ENCODE peak calls at places on chromosomes 11 and 22, in eight cellular contexts. One of them, this sample, is unnamed.

GRCh38 chr22:46964773-46965550 is 202.5 kb downstream of the TBC1D22A start:
- DNase-seq in SW480: no peak
- DNase-seq in left cardiac atrium: no peak
- DNase-seq in brain microvascular endothelial cell: no peak
- DNase-seq in effector memory CD4-positive, alpha-beta T cell: no peak
- DNase-seq in HuH-7.5: no peak
- DNase-seq in cardiac fibroblast: no peak
- DNase-seq in activated naive CD4-positive, alpha-beta T cell: no peak
- DNase-seq in this sample: no peak

GRCh38 chr11:64248578-64248977 is 1.8 kb upstream of the PPP1R14B start:
- DNase-seq in SW480: no peak
- DNase-seq in left cardiac atrium: no peak
- DNase-seq in brain microvascular endothelial cell: no peak
- DNase-seq in effector memory CD4-positive, alpha-beta T cell: no peak
- DNase-seq in HuH-7.5: no peak
- DNase-seq in cardiac fibroblast: no peak
- DNase-seq in activated naive CD4-positive, alpha-beta T cell: no peak
- DNase-seq in this sample: no peak

GRCh38 chr11:17612221-17613188 is 65.4 kb downstream of the OTOG start:
- DNase-seq in SW480: no peak
- DNase-seq in left cardiac atrium: no peak
- DNase-seq in brain microvascular endothelial cell: no peak
- DNase-seq in effector memory CD4-positive, alpha-beta T cell: no peak
- DNase-seq in HuH-7.5: no peak
- DNase-seq in cardiac fibroblast: no peak
- DNase-seq in activated naive CD4-positive, alpha-beta T cell: no peak
- DNase-seq in this sample: no peak

GRCh38 chr11:118610773-118611432 is 3.5 kb downstream of the PHLDB1 start:
- DNase-seq in SW480: no peak
- DNase-seq in left cardiac atrium: peak
- DNase-seq in brain microvascular endothelial cell: peak
- DNase-seq in effector memory CD4-positive, alpha-beta T cell: peak
- DNase-seq in HuH-7.5: peak
- DNase-seq in cardiac fibroblast: peak
- DNase-seq in activated naive CD4-positive, alpha-beta T cell: peak
- DNase-seq in this sample: no peak

GRCh38 chr11:63560506-63561179 is 2.5 kb downstream of the PLAAT2 start:
- DNase-seq in SW480: peak
- DNase-seq in left cardiac atrium: no peak
- DNase-seq in brain microvascular endothelial cell: no peak
- DNase-seq in effector memory CD4-positive, alpha-beta T cell: no peak
- DNase-seq in HuH-7.5: no peak
- DNase-seq in cardiac fibroblast: no peak
- DNase-seq in activated naive CD4-positive, alpha-beta T cell: no peak
- DNase-seq in this sample: no peak

GRCh38 chr11:17002543-17002942 is 11.7 kb downstream of the PLEKHA7 start:
- DNase-seq in SW480: no peak
- DNase-seq in left cardiac atrium: no peak
- DNase-seq in brain microvascular endothelial cell: no peak
- DNase-seq in effector memory CD4-positive, alpha-beta T cell: no peak
- DNase-seq in HuH-7.5: no peak
- DNase-seq in cardiac fibroblast: no peak
- DNase-seq in activated naive CD4-positive, alpha-beta T cell: no peak
- DNase-seq in this sample: no peak

GRCh38 chr22:40661661-40662060 is 17.6 kb upstream of the MCHR1 start:
- DNase-seq in SW480: no peak
- DNase-seq in left cardiac atrium: no peak
- DNase-seq in brain microvascular endothelial cell: no peak
- DNase-seq in effector memory CD4-positive, alpha-beta T cell: no peak
- DNase-seq in HuH-7.5: no peak
- DNase-seq in cardiac fibroblast: no peak
- DNase-seq in activated naive CD4-positive, alpha-beta T cell: no peak
- DNase-seq in this sample: no peak

GRCh38 chr22:25815561-25815960 is 73.6 kb downstream of the MYO18B start:
- DNase-seq in SW480: no peak
- DNase-seq in left cardiac atrium: no peak
- DNase-seq in brain microvascular endothelial cell: no peak
- DNase-seq in effector memory CD4-positive, alpha-beta T cell: no peak
- DNase-seq in HuH-7.5: no peak
- DNase-seq in cardiac fibroblast: no peak
- DNase-seq in activated naive CD4-positive, alpha-beta T cell: no peak
- DNase-seq in this sample: no peak

GRCh38 chr22:45192701-45193187 is 29.0 kb downstream of the NUP50 start:
- DNase-seq in SW480: no peak
- DNase-seq in left cardiac atrium: no peak
- DNase-seq in brain microvascular endothelial cell: no peak
- DNase-seq in effector memory CD4-positive, alpha-beta T cell: no peak
- DNase-seq in HuH-7.5: no peak
- DNase-seq in cardiac fibroblast: no peak
- DNase-seq in activated naive CD4-positive, alpha-beta T cell: no peak
- DNase-seq in this sample: peak

GRCh38 chr11:2944953-2945756 is 15.9 kb upstream of the PHLDA2 start:
- DNase-seq in SW480: peak
- DNase-seq in left cardiac atrium: peak
- DNase-seq in brain microvascular endothelial cell: peak
- DNase-seq in effector memory CD4-positive, alpha-beta T cell: no peak
- DNase-seq in HuH-7.5: no peak
- DNase-seq in cardiac fibroblast: peak
- DNase-seq in activated naive CD4-positive, alpha-beta T cell: no peak
- DNase-seq in this sample: peak

GRCh38 chr11:123110397-123110796 is 48.5 kb upstream of the HSPA8 start:
- DNase-seq in SW480: no peak
- DNase-seq in left cardiac atrium: no peak
- DNase-seq in brain microvascular endothelial cell: no peak
- DNase-seq in effector memory CD4-positive, alpha-beta T cell: no peak
- DNase-seq in HuH-7.5: no peak
- DNase-seq in cardiac fibroblast: no peak
- DNase-seq in activated naive CD4-positive, alpha-beta T cell: no peak
- DNase-seq in this sample: no peak

GRCh38 chr22:29343313-29343805 is 27.9 kb upstream of the RASL10A start:
- DNase-seq in SW480: no peak
- DNase-seq in left cardiac atrium: peak
- DNase-seq in brain microvascular endothelial cell: no peak
- DNase-seq in effector memory CD4-positive, alpha-beta T cell: no peak
- DNase-seq in HuH-7.5: no peak
- DNase-seq in cardiac fibroblast: peak
- DNase-seq in activated naive CD4-positive, alpha-beta T cell: no peak
- DNase-seq in this sample: no peak

GRCh38 chr11:128981254-128981653 is 38.6 kb upstream of the TP53AIP1 start:
- DNase-seq in SW480: no peak
- DNase-seq in left cardiac atrium: no peak
- DNase-seq in brain microvascular endothelial cell: no peak
- DNase-seq in effector memory CD4-positive, alpha-beta T cell: no peak
- DNase-seq in HuH-7.5: no peak
- DNase-seq in cardiac fibroblast: no peak
- DNase-seq in activated naive CD4-positive, alpha-beta T cell: no peak
- DNase-seq in this sample: no peak

GRCh38 chr11:86553322-86553721 is 119.1 kb downstream of the ME3 start:
- DNase-seq in SW480: no peak
- DNase-seq in left cardiac atrium: no peak
- DNase-seq in brain microvascular endothelial cell: no peak
- DNase-seq in effector memory CD4-positive, alpha-beta T cell: no peak
- DNase-seq in HuH-7.5: no peak
- DNase-seq in cardiac fibroblast: no peak
- DNase-seq in activated naive CD4-positive, alpha-beta T cell: no peak
- DNase-seq in this sample: no peak

GRCh38 chr11:121839821-121840220 is 276.2 kb downstream of the BLID start:
- DNase-seq in SW480: no peak
- DNase-seq in left cardiac atrium: no peak
- DNase-seq in brain microvascular endothelial cell: peak
- DNase-seq in effector memory CD4-positive, alpha-beta T cell: no peak
- DNase-seq in HuH-7.5: no peak
- DNase-seq in cardiac fibroblast: peak
- DNase-seq in activated naive CD4-positive, alpha-beta T cell: no peak
- DNase-seq in this sample: no peak

GRCh38 chr22:48744283-48744641 is 1083.4 kb downstream of the BRD1 start:
- DNase-seq in SW480: no peak
- DNase-seq in left cardiac atrium: no peak
- DNase-seq in brain microvascular endothelial cell: no peak
- DNase-seq in effector memory CD4-positive, alpha-beta T cell: no peak
- DNase-seq in HuH-7.5: no peak
- DNase-seq in cardiac fibroblast: no peak
- DNase-seq in activated naive CD4-positive, alpha-beta T cell: no peak
- DNase-seq in this sample: no peak

GRCh38 chr11:32343325-32344008 is 91.9 kb downstream of the WT1 start:
- DNase-seq in SW480: no peak
- DNase-seq in left cardiac atrium: no peak
- DNase-seq in brain microvascular endothelial cell: no peak
- DNase-seq in effector memory CD4-positive, alpha-beta T cell: no peak
- DNase-seq in HuH-7.5: no peak
- DNase-seq in cardiac fibroblast: no peak
- DNase-seq in activated naive CD4-positive, alpha-beta T cell: no peak
- DNase-seq in this sample: no peak

GRCh38 chr11:81959341-81959740 is 774.3 kb downstream of the FAM181B start:
- DNase-seq in SW480: no peak
- DNase-seq in left cardiac atrium: no peak
- DNase-seq in brain microvascular endothelial cell: peak
- DNase-seq in effector memory CD4-positive, alpha-beta T cell: no peak
- DNase-seq in HuH-7.5: no peak
- DNase-seq in cardiac fibroblast: no peak
- DNase-seq in activated naive CD4-positive, alpha-beta T cell: no peak
- DNase-seq in this sample: no peak

GRCh38 chr11:57150454-57150917 is 31.3 kb upstream of the LRRC55 start:
- DNase-seq in SW480: no peak
- DNase-seq in left cardiac atrium: no peak
- DNase-seq in brain microvascular endothelial cell: peak
- DNase-seq in effector memory CD4-positive, alpha-beta T cell: no peak
- DNase-seq in HuH-7.5: no peak
- DNase-seq in cardiac fibroblast: no peak
- DNase-seq in activated naive CD4-positive, alpha-beta T cell: no peak
- DNase-seq in this sample: no peak

GRCh38 chr22:49068861-49069260 is 758.8 kb downstream of the BRD1 start:
- DNase-seq in SW480: no peak
- DNase-seq in left cardiac atrium: no peak
- DNase-seq in brain microvascular endothelial cell: no peak
- DNase-seq in effector memory CD4-positive, alpha-beta T cell: no peak
- DNase-seq in HuH-7.5: no peak
- DNase-seq in cardiac fibroblast: no peak
- DNase-seq in activated naive CD4-positive, alpha-beta T cell: no peak
- DNase-seq in this sample: no peak

GRCh38 chr11:8356731-8357504 is 93.2 kb upstream of the LMO1 start:
- DNase-seq in SW480: no peak
- DNase-seq in left cardiac atrium: peak
- DNase-seq in brain microvascular endothelial cell: no peak
- DNase-seq in effector memory CD4-positive, alpha-beta T cell: no peak
- DNase-seq in HuH-7.5: no peak
- DNase-seq in cardiac fibroblast: no peak
- DNase-seq in activated naive CD4-positive, alpha-beta T cell: no peak
- DNase-seq in this sample: no peak

GRCh38 chr11:22342599-22343138 is 4.5 kb downstream of the SLC17A6 start:
- DNase-seq in SW480: no peak
- DNase-seq in left cardiac atrium: no peak
- DNase-seq in brain microvascular endothelial cell: no peak
- DNase-seq in effector memory CD4-positive, alpha-beta T cell: no peak
- DNase-seq in HuH-7.5: no peak
- DNase-seq in cardiac fibroblast: no peak
- DNase-seq in activated naive CD4-positive, alpha-beta T cell: no peak
- DNase-seq in this sample: no peak

GRCh38 chr11:36453678-36454077 is 56.4 kb downstream of the TRAF6 start:
- DNase-seq in SW480: no peak
- DNase-seq in left cardiac atrium: no peak
- DNase-seq in brain microvascular endothelial cell: no peak
- DNase-seq in effector memory CD4-positive, alpha-beta T cell: no peak
- DNase-seq in HuH-7.5: no peak
- DNase-seq in cardiac fibroblast: peak
- DNase-seq in activated naive CD4-positive, alpha-beta T cell: no peak
- DNase-seq in this sample: no peak

GRCh38 chr11:19868871-19869270 is 156.2 kb downstream of the NAV2 start:
- DNase-seq in SW480: no peak
- DNase-seq in left cardiac atrium: no peak
- DNase-seq in brain microvascular endothelial cell: no peak
- DNase-seq in effector memory CD4-positive, alpha-beta T cell: no peak
- DNase-seq in HuH-7.5: no peak
- DNase-seq in cardiac fibroblast: no peak
- DNase-seq in activated naive CD4-positive, alpha-beta T cell: no peak
- DNase-seq in this sample: no peak

GRCh38 chr22:41668971-41669911 is 19.4 kb downstream of the SNU13 start:
- DNase-seq in SW480: no peak
- DNase-seq in left cardiac atrium: no peak
- DNase-seq in brain microvascular endothelial cell: peak
- DNase-seq in effector memory CD4-positive, alpha-beta T cell: no peak
- DNase-seq in HuH-7.5: no peak
- DNase-seq in cardiac fibroblast: peak
- DNase-seq in activated naive CD4-positive, alpha-beta T cell: no peak
- DNase-seq in this sample: no peak

GRCh38 chr22:45832180-45832579 is 144.8 kb downstream of the WNT7B start:
- DNase-seq in SW480: no peak
- DNase-seq in left cardiac atrium: no peak
- DNase-seq in brain microvascular endothelial cell: no peak
- DNase-seq in effector memory CD4-positive, alpha-beta T cell: no peak
- DNase-seq in HuH-7.5: no peak
- DNase-seq in cardiac fibroblast: no peak
- DNase-seq in activated naive CD4-positive, alpha-beta T cell: no peak
- DNase-seq in this sample: no peak

GRCh38 chr22:38479096-38479840 is 11.4 kb downstream of the KDELR3 start:
- DNase-seq in SW480: no peak
- DNase-seq in left cardiac atrium: no peak
- DNase-seq in brain microvascular endothelial cell: no peak
- DNase-seq in effector memory CD4-positive, alpha-beta T cell: no peak
- DNase-seq in HuH-7.5: no peak
- DNase-seq in cardiac fibroblast: no peak
- DNase-seq in activated naive CD4-positive, alpha-beta T cell: no peak
- DNase-seq in this sample: peak

GRCh38 chr22:39216143-39216490 is 28.7 kb downstream of the PDGFB start:
- DNase-seq in SW480: no peak
- DNase-seq in left cardiac atrium: peak
- DNase-seq in brain microvascular endothelial cell: no peak
- DNase-seq in effector memory CD4-positive, alpha-beta T cell: no peak
- DNase-seq in HuH-7.5: no peak
- DNase-seq in cardiac fibroblast: no peak
- DNase-seq in activated naive CD4-positive, alpha-beta T cell: no peak
- DNase-seq in this sample: no peak

GRCh38 chr22:35915477-35916013 is 113.1 kb downstream of the RBFOX2 start:
- DNase-seq in SW480: peak
- DNase-seq in left cardiac atrium: no peak
- DNase-seq in brain microvascular endothelial cell: no peak
- DNase-seq in effector memory CD4-positive, alpha-beta T cell: no peak
- DNase-seq in HuH-7.5: no peak
- DNase-seq in cardiac fibroblast: peak
- DNase-seq in activated naive CD4-positive, alpha-beta T cell: no peak
- DNase-seq in this sample: no peak

GRCh38 chr22:37065149-37065548 is 13.6 kb downstream of the KCTD17 start:
- DNase-seq in SW480: no peak
- DNase-seq in left cardiac atrium: no peak
- DNase-seq in brain microvascular endothelial cell: no peak
- DNase-seq in effector memory CD4-positive, alpha-beta T cell: no peak
- DNase-seq in HuH-7.5: no peak
- DNase-seq in cardiac fibroblast: no peak
- DNase-seq in activated naive CD4-positive, alpha-beta T cell: no peak
- DNase-seq in this sample: no peak

GRCh38 chr11:12404461-12404860 is 27.1 kb downstream of the PARVA start:
- DNase-seq in SW480: no peak
- DNase-seq in left cardiac atrium: no peak
- DNase-seq in brain microvascular endothelial cell: no peak
- DNase-seq in effector memory CD4-positive, alpha-beta T cell: no peak
- DNase-seq in HuH-7.5: no peak
- DNase-seq in cardiac fibroblast: no peak
- DNase-seq in activated naive CD4-positive, alpha-beta T cell: no peak
- DNase-seq in this sample: no peak

GRCh38 chr11:128463386-128463829 is 124.0 kb downstream of the ETS1 start:
- DNase-seq in SW480: no peak
- DNase-seq in left cardiac atrium: peak
- DNase-seq in brain microvascular endothelial cell: peak
- DNase-seq in effector memory CD4-positive, alpha-beta T cell: no peak
- DNase-seq in HuH-7.5: no peak
- DNase-seq in cardiac fibroblast: peak
- DNase-seq in activated naive CD4-positive, alpha-beta T cell: no peak
- DNase-seq in this sample: no peak

GRCh38 chr22:23815781-23816551 is 22.8 kb downstream of the DERL3 start:
- DNase-seq in SW480: no peak
- DNase-seq in left cardiac atrium: peak
- DNase-seq in brain microvascular endothelial cell: no peak
- DNase-seq in effector memory CD4-positive, alpha-beta T cell: no peak
- DNase-seq in HuH-7.5: no peak
- DNase-seq in cardiac fibroblast: no peak
- DNase-seq in activated naive CD4-positive, alpha-beta T cell: no peak
- DNase-seq in this sample: no peak

GRCh38 chr22:50209893-50210292 is 9.1 kb downstream of the SELENOO start:
- DNase-seq in SW480: peak
- DNase-seq in left cardiac atrium: peak
- DNase-seq in brain microvascular endothelial cell: peak
- DNase-seq in effector memory CD4-positive, alpha-beta T cell: peak
- DNase-seq in HuH-7.5: peak
- DNase-seq in cardiac fibroblast: peak
- DNase-seq in activated naive CD4-positive, alpha-beta T cell: peak
- DNase-seq in this sample: peak